ENCODE peak calls at places on chromosomes 3 and 15, in four cellular contexts. S, E, J and Q are unnamed samples.

GRCh38 chr15:69723404-69724097 is 270.9 kb downstream of the RPLP1 start:
- DNase-seq in S (no peak), E (no peak), J (peak; percentile 55), Q (no peak)

GRCh38 chr15:85750319-85750806 is 44.4 kb downstream of the KLHL25 start:
- DNase-seq in S (peak; percentile 66), E (peak; percentile 75), J (peak; percentile 48), Q (no peak)

GRCh38 chr3:115146418-115147328 is at the start of gene ZBTB20:
- DNase-seq in S (peak; percentile 51), E (peak; percentile 67), J (no peak), Q (peak; percentile 77)

GRCh38 chr3:8623741-8624140 is 20.9 kb downstream of the SSUH2 start:
- DNase-seq in S (no peak), E (no peak), J (no peak), Q (no peak)

GRCh38 chr3:127524300-127524896 is 66.1 kb downstream of the TPRA1 start:
- DNase-seq in S (no peak), E (no peak), J (no peak), Q (no peak)

GRCh38 chr3:197554196-197554561 is 1.6 kb downstream of the BDH1 start:
- DNase-seq in S (no peak), E (no peak), J (no peak), Q (no peak)

GRCh38 chr3:107993771-107994170 is 97.1 kb downstream of the CD47 start:
- DNase-seq in S (no peak), E (no peak), J (no peak), Q (no peak)

GRCh38 chr3:123025642-123026521 is 1.7 kb downstream of the SEMA5B start:
- DNase-seq in S (no peak), E (peak; percentile 43), J (no peak), Q (peak; percentile 48)

GRCh38 chr15:62545392-62546227 is 380.5 kb upstream of the C2CD4B start:
- DNase-seq in S (peak; percentile 62), E (peak; percentile 66), J (peak; percentile 73), Q (no peak)

GRCh38 chr3:34808287-34808686 is 831.0 kb upstream of the ARPP21 start:
- DNase-seq in S (no peak), E (no peak), J (no peak), Q (no peak)

GRCh38 chr3:101676219-101676764 is 640 bp downstream of the ZBTB11 start:
- DNase-seq in S (peak; percentile 91), E (peak; percentile 96), J (peak; percentile 92), Q (peak; percentile 96)

GRCh38 chr15:60580650-60581415 is 101.9 kb upstream of the ICE2 start:
- DNase-seq in S (no peak), E (no peak), J (no peak), Q (no peak)

GRCh38 chr3:170809975-170810357 is 60.0 kb downstream of the RPL22L1 start:
- DNase-seq in S (no peak), E (no peak), J (no peak), Q (no peak)

GRCh38 chr3:163327086-163327485 is 1751.2 kb downstream of the SI start:
- DNase-seq in S (no peak), E (no peak), J (no peak), Q (no peak)

GRCh38 chr3:51974277-51974962 is 444 bp upstream of the ABHD14A start:
- DNase-seq in S (peak; percentile 39), E (no peak), J (no peak), Q (peak; percentile 69)

GRCh38 chr3:192888121-192888520 is 29.5 kb downstream of the MB21D2 start:
- DNase-seq in S (no peak), E (no peak), J (no peak), Q (no peak)

GRCh38 chr3:64272271-64272670 is 47.0 kb upstream of the PRICKLE2 start:
- DNase-seq in S (no peak), E (no peak), J (no peak), Q (no peak)

GRCh38 chr3:141960731-141961130 is 84.3 kb downstream of the ATP1B3 start:
- DNase-seq in S (no peak), E (no peak), J (no peak), Q (no peak)

GRCh38 chr15:31147456-31147855 is 45.9 kb upstream of the TRPM1 start:
- DNase-seq in S (no peak), E (no peak), J (no peak), Q (no peak)

GRCh38 chr3:42690191-42690590 is 4.9 kb downstream of the KLHL40 start:
- DNase-seq in S (no peak), E (no peak), J (no peak), Q (peak; percentile 14)

GRCh38 chr3:194306771-194307640 is 44.1 kb downstream of the CPN2 start:
- DNase-seq in S (no peak), E (no peak), J (no peak), Q (no peak)

GRCh38 chr15:101362986-101363566 is 68.0 kb upstream of the SNRPA1 start:
- DNase-seq in S (no peak), E (no peak), J (no peak), Q (no peak)

DNA sequence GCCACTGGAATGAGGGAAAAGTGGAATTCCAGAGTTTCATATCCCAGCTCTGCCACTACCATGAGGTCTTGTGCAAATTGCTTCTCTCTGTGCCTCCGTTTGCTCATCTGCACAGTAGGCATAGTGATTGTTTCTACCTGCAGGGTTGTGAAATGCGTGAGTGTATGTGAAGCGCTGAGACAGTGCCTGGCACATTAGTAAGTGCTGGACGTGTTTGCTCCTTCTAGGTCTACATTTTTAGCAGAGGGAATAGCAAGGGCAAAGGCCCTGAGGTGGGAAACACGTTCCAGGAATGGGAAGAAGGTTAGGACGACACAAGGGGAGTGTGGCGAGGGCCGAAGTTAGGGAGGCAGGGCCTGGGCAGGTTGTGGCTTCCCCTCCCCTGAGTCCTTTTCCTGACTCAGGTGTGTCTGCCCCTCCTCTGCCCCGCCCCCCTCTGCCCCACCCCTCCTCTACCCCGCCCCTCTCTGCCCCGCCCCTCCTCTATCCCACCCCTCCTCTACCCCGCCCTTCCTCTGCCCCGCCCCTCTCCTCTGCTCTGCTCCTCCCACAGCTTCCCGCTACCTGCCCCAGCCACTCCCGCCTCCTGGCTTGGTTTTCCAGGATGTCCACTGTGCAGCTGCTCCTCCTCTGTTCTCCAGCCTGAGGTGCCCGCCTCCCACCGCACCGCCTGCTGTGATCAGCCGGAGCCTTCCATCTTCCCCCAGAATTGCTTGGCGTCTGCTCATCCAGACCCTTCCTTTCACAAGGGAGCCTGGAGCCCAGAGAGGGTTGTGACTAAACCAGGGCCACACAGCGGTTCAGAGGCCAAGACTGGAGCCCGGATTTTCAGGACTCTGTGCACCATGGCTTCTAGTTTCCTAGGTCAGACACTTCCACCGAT is 31.1 kb upstream of the SMAD6 start:
- DNase-seq in S (no peak), E (no peak), J (peak; percentile 85), Q (peak; percentile 77)
- H3K4me3 ChIP-seq in S (no peak overlapping the region), E (no peak overlapping the region), J (no peak overlapping the region), Q (no peak overlapping the region)

DNA sequence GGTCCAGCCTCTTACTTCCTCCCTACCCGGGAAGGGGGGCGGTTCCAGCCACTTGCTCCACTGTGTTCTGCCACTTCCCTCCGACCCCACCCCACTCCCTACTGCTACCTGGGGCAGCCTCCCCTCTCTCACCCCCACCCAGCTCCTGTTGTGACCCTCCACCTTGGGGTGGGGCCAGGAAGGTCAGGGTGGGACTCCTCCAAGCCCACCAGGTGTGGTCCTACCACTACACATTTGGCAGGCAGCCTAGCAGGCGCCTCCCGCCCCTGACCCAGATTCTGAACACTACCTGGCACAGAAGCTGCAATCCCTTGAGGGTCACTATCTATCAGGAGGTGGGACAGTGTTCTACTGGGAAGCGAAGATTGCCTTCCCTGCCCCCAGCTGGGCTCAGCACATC is 13.7 kb upstream of the RAF1 start:
- DNase-seq in S (no peak), E (no peak), J (no peak), Q (peak; percentile 44)
- H3K4me3 ChIP-seq in S (no peak overlapping the region), E (no peak overlapping the region), J (no peak overlapping the region), Q (no peak overlapping the region)

DNA sequence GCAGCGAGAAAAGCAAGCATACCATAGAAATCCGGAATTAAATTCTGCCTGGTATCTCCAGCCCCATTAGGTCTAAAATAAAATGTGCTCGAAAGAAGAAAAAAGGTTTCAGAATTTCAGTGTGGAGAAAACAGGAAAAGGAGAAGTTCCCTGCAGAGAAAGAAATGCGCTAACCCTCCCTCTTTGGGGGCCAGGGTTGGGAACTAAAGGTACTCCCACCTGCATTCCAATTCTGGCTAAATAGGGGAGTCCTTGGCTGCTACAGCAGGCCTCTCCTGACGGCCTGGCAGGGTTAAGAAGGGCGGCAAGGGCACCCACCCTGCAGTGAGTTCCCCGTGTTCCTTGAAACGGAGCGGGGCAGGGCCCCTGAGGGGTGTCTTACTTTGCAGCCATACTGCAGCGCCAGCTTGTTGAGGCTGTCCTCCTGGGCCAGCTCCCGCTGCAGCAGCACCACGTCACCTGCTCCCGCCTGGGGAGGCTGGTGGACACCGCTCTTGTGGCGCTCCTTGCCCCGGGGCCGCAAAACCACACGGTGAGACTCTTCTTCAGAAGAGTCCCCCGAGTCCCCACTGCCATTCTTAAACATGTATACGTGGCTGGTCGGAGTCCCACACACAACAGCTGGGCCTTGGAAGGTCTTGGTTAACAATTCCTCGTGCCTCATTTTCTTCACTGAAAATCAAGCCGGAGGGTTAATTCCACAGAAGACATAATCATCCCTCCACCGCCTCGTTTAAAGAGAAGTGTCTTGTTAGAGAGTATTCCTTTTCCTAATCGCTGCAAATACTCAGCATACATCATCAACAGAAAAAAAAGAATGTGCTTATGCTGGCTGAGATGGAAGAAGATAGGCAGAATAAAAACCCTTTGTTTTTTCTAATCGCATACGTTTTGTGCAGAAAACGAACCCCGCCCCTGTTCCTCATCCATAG is 1.6 kb downstream of the LYSMD4 start:
- DNase-seq in S (no peak), E (no peak), J (peak; percentile 34), Q (no peak)
- H3K4me3 ChIP-seq in S (peak overlapping the region; percentile 77), E (peak overlapping the region; percentile 96), J (peak overlapping the region; percentile 94), Q (peak overlapping the region; percentile 72)

GRCh38 chr3:121231872-121232271 is 313.9 kb downstream of the POLQ start:
- DNase-seq in S (no peak), E (no peak), J (no peak), Q (no peak)
- H3K4me3 ChIP-seq in S (no peak overlapping the region), E (no peak overlapping the region), J (no peak overlapping the region), Q (no peak overlapping the region)

DNA sequence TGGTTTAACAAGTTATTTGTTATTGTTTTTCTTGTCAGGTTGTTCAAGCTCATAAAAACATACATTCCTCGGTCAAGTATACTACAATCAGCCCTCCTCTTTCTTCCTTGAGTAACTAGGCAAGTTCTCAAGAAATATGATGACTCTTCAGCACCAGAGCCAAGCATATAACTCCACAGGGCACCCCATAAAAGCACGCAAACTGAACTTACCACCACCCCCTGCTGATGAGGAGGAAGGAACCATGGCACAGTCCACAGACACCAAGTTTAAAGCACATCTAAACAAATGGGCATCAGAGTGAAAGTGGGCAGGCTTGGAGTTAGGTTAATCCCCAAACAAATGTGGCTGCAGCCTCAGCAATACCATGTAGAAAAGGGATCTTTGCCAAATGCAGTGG is 5.3 kb downstream of the IP6K2 start:
- DNase-seq in S (no peak), E (no peak), J (no peak), Q (no peak)
- H3K4me3 ChIP-seq in S (no peak overlapping the region), E (no peak overlapping the region), J (no peak overlapping the region), Q (no peak overlapping the region)